ENCODE peak calls at places on chromosome 10, in eight cellular contexts. Z is stimulated activated CD4-positive, alpha-beta T cell treated with anti-CD3 and anti-CD28 coated beads, TNF-alpha, amount 100 ng/mL, for 24 hours; N is T47D; A is left kidney; Q is left cardiac atrium; J is tibial artery; V is H54; S is NCI-H510A. U is an unnamed sample.

GRCh38 chr10:77801474-77802238 is 124.9 kb downstream of the DLG5 start:
- DNase-seq in Z (peak), J (no peak), A (no peak), S (no peak), N (no peak), V (peak), Q (no peak), U (peak)

GRCh38 chr10:48612241-48612943 is 7.5 kb upstream of the ARHGAP22 start:
- DNase-seq in A (no peak), Z (no peak), V (peak), Q (no peak), N (no peak), J (peak), S (no peak), U (no peak)

GRCh38 chr10:127275793-127276415 is 79.5 kb upstream of the INSYN2A start:
- DNase-seq in V (no peak), Q (no peak), N (no peak), S (peak), A (peak), J (no peak), Z (no peak), U (no peak)

GRCh38 chr10:94545277-94546057 is at the start of gene HELLS:
- DNase-seq in V (peak), A (peak), Q (peak), J (peak), Z (peak), S (peak), N (peak), U (peak)

GRCh38 chr10:50407077-50407801 is 155.9 kb upstream of the ASAH2 start:
- DNase-seq in J (no peak), V (no peak), Z (no peak), N (no peak), Q (no peak), S (no peak), A (no peak), U (no peak)

GRCh38 chr10:113681533-113682470 is 2.1 kb downstream of the CASP7 start:
- DNase-seq in A (no peak), J (no peak), Q (no peak), N (no peak), S (no peak), Z (peak), V (no peak), U (no peak)

GRCh38 chr10:76291175-76291574 is 859.8 kb downstream of the LRMDA start:
- DNase-seq in S (no peak), J (no peak), V (no peak), Q (no peak), A (peak), N (no peak), Z (no peak), U (no peak)

GRCh38 chr10:130360826-130361311 is 224.7 kb downstream of the GLRX3 start:
- DNase-seq in J (no peak), A (peak), Z (no peak), S (no peak), V (no peak), N (no peak), Q (no peak), U (no peak)

GRCh38 chr10:132258423-132258822 is 49.3 kb downstream of the STK32C start:
- DNase-seq in A (no peak), Z (no peak), J (no peak), V (no peak), N (no peak), S (no peak), Q (no peak), U (no peak)

GRCh38 chr10:120453319-120453718 is 3.7 kb upstream of the PLPP4 start:
- DNase-seq in N (no peak), J (no peak), V (no peak), Z (no peak), A (no peak), Q (no peak), S (no peak), U (no peak)

GRCh38 chr10:11285171-11285570 is 267.5 kb downstream of the CELF2 start:
- DNase-seq in Z (no peak), J (no peak), V (no peak), N (peak), Q (no peak), A (peak), S (no peak), U (no peak)

GRCh38 chr10:109427421-109427820 is 495.9 kb downstream of the XPNPEP1 start:
- DNase-seq in V (no peak), J (no peak), Z (no peak), A (peak), N (no peak), Q (no peak), S (no peak), U (no peak)

GRCh38 chr10:82882722-82883121 is 1007.7 kb downstream of the NRG3 start:
- DNase-seq in V (no peak), A (no peak), J (no peak), Z (no peak), S (no peak), N (no peak), Q (no peak), U (no peak)

GRCh38 chr10:76082232-76082631 is 650.8 kb downstream of the LRMDA start:
- DNase-seq in Q (no peak), V (no peak), N (no peak), S (no peak), Z (no peak), A (no peak), J (no peak), U (no peak)

GRCh38 chr10:122342293-122343134 is 32.0 kb upstream of the PLEKHA1 start:
- DNase-seq in N (peak), S (no peak), Q (peak), A (peak), V (peak), J (no peak), Z (peak), U (peak)

GRCh38 chr10:77608281-77608680 is 29.3 kb downstream of the KCNMA1 start:
- DNase-seq in Z (no peak), A (no peak), N (no peak), V (no peak), J (no peak), S (no peak), Q (no peak), U (no peak)

GRCh38 chr10:101053516-101053915 is 8.3 kb upstream of the KAZALD1 start:
- DNase-seq in Z (no peak), N (no peak), A (no peak), Q (no peak), J (no peak), V (no peak), S (no peak), U (peak)

GRCh38 chr10:100890696-100891271 is 22.0 kb upstream of the SLF2 start:
- DNase-seq in Q (no peak), J (no peak), V (peak), A (no peak), Z (no peak), S (no peak), N (no peak), U (peak)

GRCh38 chr10:117553815-117554172 is 11.2 kb downstream of the EMX2 start:
- DNase-seq in Z (no peak), J (no peak), S (no peak), A (no peak), Q (no peak), V (no peak), N (no peak), U (no peak)

GRCh38 chr10:104299031-104299904 is 30.3 kb downstream of the GSTO2 start:
- DNase-seq in Z (no peak), J (no peak), N (no peak), Q (peak), V (no peak), S (no peak), A (no peak), U (peak)

GRCh38 chr10:96565774-96566173 is 21.0 kb downstream of the TM9SF3 start:
- DNase-seq in N (no peak), V (no peak), S (no peak), A (no peak), Z (no peak), Q (no peak), J (no peak), U (peak)

GRCh38 chr10:103890688-103891087 is 27.3 kb downstream of the STN1 start:
- DNase-seq in A (no peak), J (no peak), N (peak), Q (no peak), V (no peak), Z (no peak), S (no peak), U (no peak)

GRCh38 chr10:124586142-124586541 is 124.5 kb downstream of the LHPP start:
- DNase-seq in N (no peak), Q (no peak), V (no peak), J (no peak), Z (no peak), A (no peak), S (no peak), U (no peak)

GRCh38 chr10:117945651-117946050 is 101.1 kb downstream of the RAB11FIP2 start:
- DNase-seq in V (no peak), S (no peak), N (no peak), A (no peak), Q (no peak), Z (no peak), J (no peak), U (no peak)

GRCh38 chr10:125201108-125201524 is 40.8 kb upstream of the CTBP2 start:
- DNase-seq in J (no peak), N (peak), V (peak), S (no peak), Q (no peak), A (peak), Z (no peak), U (no peak)

GRCh38 chr10:91919651-91920050 is 3.9 kb upstream of the BTAF1 start:
- DNase-seq in S (no peak), N (no peak), J (no peak), V (no peak), Z (no peak), A (no peak), Q (no peak), U (no peak)

GRCh38 chr10:88895252-88895651 is 15.2 kb downstream of the STAMBPL1 start:
- DNase-seq in V (no peak), N (no peak), J (no peak), A (no peak), Q (no peak), S (no peak), Z (no peak), U (no peak)

GRCh38 chr10:23034790-23035189 is 60.6 kb upstream of the MSRB2 start:
- DNase-seq in J (no peak), Z (no peak), Q (no peak), V (no peak), S (no peak), N (no peak), A (no peak), U (no peak)

GRCh38 chr10:110044681-110045080 is 36.9 kb downstream of the ADD3 start:
- DNase-seq in V (no peak), A (no peak), J (no peak), Z (no peak), N (no peak), S (no peak), Q (no peak), U (no peak)

GRCh38 chr10:60878224-60878623 is 65.8 kb downstream of the RHOBTB1 start:
- DNase-seq in Q (no peak), N (no peak), J (no peak), S (no peak), V (no peak), Z (no peak), A (no peak), U (no peak)

GRCh38 chr10:25867321-25867720 is 66.7 kb upstream of the MYO3A start:
- DNase-seq in Q (no peak), Z (no peak), S (no peak), N (no peak), A (no peak), V (no peak), J (no peak), U (no peak)

GRCh38 chr10:44316187-44316921 is 68.5 kb downstream of the CXCL12 start:
- DNase-seq in S (no peak), Q (no peak), V (peak), J (no peak), Z (no peak), A (no peak), N (peak), U (no peak)

GRCh38 chr10:17074548-17074860 is 55.1 kb downstream of the CUBN start:
- DNase-seq in V (no peak), N (no peak), Z (no peak), A (no peak), J (no peak), Q (no peak), S (no peak), U (no peak)

GRCh38 chr10:34768261-34768971 is 46.7 kb downstream of the PARD3 start:
- DNase-seq in Z (no peak), Q (peak), J (peak), V (peak), A (no peak), S (peak), N (no peak), U (peak)